ENCODE peak calls at places on chromosome 1, in four cellular contexts. H is GM12865, N is body of pancreas, V is ascending aorta. M is an unnamed sample.

GRCh38 chr1:203176273-203176672 is 647 bp upstream of the MYBPH start:
- DNase-seq in H (no peak), N (no peak), V (no peak), M (no peak)

GRCh38 chr1:236767276-236767675 is 27.8 kb upstream of the MTR start:
- DNase-seq in H (no peak), N (no peak), V (no peak), M (no peak)

GRCh38 chr1:195336718-195337269 is 1271.4 kb downstream of the KCNT2 start:
- DNase-seq in H (no peak), N (no peak), V (no peak), M (no peak)

GRCh38 chr1:231796141-231796540 is 169.6 kb downstream of the DISC1 start:
- DNase-seq in H (no peak), N (no peak), V (no peak), M (no peak)

GRCh38 chr1:156295391-156295947 is at the start of gene GLMP:
- DNase-seq in H (peak), N (peak), V (no peak), M (peak)

GRCh38 chr1:115179397-115179835 is 90.1 kb upstream of the TSPAN2 start:
- DNase-seq in H (peak), N (no peak), V (no peak), M (no peak)

GRCh38 chr1:64699327-64699726 is 45.5 kb upstream of the RAVER2 start:
- DNase-seq in H (no peak), N (no peak), V (no peak), M (no peak)

GRCh38 chr1:150186789-150187559 is 37.3 kb downstream of the PLEKHO1 start:
- DNase-seq in H (peak), N (no peak), V (no peak), M (peak)

GRCh38 chr1:24557711-24558121 is 1.8 kb downstream of the NCMAP start:
- DNase-seq in H (no peak), N (peak), V (no peak), M (no peak)

GRCh38 chr1:86156571-86157455 is at the start of gene COL24A1:
- DNase-seq in H (peak), N (no peak), V (no peak), M (peak)

GRCh38 chr1:8075511-8076051 is 49.5 kb upstream of the ERRFI1 start:
- DNase-seq in H (no peak), N (no peak), V (no peak), M (no peak)

GRCh38 chr1:245319161-245319560 is 164.4 kb downstream of the KIF26B start:
- DNase-seq in H (no peak), N (no peak), V (no peak), M (no peak)

GRCh38 chr1:43525995-43526394 is 4.7 kb upstream of the PTPRF start:
- DNase-seq in H (no peak), N (no peak), V (no peak), M (no peak)

GRCh38 chr1:190754769-190755168 is 277.1 kb upstream of the BRINP3 start:
- DNase-seq in H (no peak), N (no peak), V (no peak), M (no peak)
- TF ChIP-seq CTCF in H (no peak), N (peak), V (no peak), M (no peak)

DNA sequence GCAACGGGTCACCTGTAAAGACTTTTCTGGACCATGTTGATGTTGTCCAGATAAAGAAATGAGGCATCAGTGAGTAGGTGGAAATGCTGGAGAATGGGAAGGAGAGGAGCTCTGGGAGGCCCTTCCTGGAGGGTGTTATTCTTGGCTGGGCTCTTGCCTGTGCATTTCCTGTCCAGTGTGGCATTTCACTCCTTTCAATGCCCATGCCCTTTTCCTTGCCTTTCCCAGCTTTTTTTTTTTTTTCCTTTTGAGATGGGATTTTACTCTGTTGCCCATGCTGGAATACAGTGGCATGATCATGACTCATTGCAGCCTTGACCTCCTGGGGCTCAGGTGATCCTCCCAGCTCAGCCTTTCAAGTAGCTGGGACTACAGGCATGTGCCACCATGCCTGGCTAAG is 11.8 kb downstream of the NOS1AP start:
- DNase-seq in H (no peak), N (no peak), V (no peak), M (no peak)
- TF ChIP-seq CTCF in H (no peak), N (no peak), V (no peak), M (no peak)

GRCh38 chr1:99737016-99737415 is 29.4 kb downstream of the FRRS1 start:
- DNase-seq in H (peak), N (no peak), V (no peak), M (no peak)
- TF ChIP-seq CTCF in H (no peak), N (peak), V (no peak), M (no peak)

GRCh38 chr1:16644179-16645043 is 22.3 kb downstream of the RNU1-3 start:
- DNase-seq in H (peak), N (peak), V (peak), M (peak)
- TF ChIP-seq CTCF in H (peak), N (peak), V (peak), M (peak)

DNA sequence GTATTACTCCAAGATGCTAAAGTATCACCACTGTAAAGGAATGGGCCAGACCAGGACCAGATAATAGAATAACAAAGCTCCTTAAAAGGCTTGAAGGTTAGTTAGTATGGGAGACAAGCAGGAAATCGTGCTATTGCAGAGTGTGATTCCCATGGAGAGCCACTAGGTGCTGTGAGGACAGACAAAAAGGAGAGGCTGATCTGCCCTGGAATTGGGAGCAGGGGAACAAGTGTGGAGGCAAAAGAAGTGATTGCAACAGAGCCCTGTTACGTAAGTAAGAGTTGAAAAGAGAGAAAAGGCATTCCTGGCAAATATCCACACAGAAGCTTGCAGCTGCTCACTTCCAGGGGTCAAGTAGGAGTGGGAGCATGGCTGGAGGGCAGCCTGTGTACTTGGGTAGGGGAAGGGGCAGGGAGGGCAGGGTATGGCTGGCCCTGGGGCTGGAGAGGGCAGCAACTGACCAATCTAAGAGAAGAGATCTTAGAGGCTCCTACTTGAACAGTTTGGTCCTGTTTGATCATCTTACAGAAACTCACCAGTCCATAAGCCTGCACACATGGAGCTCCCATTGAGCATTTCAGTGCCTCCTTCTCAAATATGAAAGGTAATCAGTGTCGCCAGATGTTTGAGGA is 207.7 kb upstream of the GJB5 start:
- DNase-seq in H (no peak), N (no peak), V (no peak), M (no peak)
- TF ChIP-seq CTCF in H (peak), N (no peak), V (no peak), M (no peak)

DNA sequence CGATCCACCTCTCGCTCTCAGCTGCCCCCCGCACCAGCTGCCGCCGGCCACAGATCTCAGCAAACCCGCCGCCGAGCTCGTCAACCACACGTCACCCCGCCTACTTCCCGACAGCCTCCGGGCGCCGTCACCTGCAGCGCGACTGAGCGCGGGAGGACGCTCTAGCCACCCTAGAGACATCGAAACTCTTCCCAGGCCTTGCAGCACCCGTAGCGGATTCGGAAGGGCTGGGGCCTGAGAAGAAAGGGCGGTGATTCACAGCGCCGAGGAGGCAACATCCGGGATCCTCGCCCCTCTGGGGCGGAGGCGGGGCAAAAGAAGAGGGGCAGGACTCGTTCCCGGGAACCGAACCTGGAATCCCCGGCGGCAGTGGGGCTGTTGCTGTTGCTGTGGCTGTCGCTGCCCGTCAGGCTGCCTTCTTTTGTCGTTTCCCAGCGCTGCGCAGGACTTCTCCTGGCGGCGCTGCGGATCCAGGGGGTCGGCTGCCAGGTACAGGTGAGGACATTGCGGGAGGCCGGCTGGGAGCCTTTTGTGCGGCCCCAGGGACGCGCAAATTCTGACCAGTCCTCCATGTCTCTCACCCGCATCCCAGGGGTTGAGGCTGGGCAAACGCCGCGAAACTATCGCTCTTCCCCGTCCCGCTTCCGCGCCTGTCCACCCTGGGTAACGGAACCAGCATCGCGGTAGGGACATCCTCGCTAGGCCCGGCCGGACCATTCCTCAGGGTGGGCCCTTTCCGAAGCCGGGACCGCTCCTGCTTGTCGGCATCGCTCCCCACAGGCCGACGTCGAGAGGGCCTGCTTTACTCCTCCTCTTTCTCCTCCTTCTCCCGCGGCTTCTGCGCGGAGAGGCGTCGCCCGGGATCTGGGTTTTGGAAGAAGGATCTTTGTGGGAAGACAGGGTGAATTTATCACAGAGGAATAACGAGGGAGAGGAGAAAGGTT is at the start of the genes RO60 and UCHL5:
- DNase-seq in H (peak), N (peak), V (peak), M (peak)
- TF ChIP-seq CTCF in H (no peak), N (no peak), V (no peak), M (no peak)

GRCh38 chr1:243917177-243917862 is 67.3 kb upstream of the AKT3 start:
- DNase-seq in H (no peak), N (peak), V (no peak), M (no peak)
- TF ChIP-seq CTCF in H (no peak), N (no peak), V (no peak), M (no peak)

DNA sequence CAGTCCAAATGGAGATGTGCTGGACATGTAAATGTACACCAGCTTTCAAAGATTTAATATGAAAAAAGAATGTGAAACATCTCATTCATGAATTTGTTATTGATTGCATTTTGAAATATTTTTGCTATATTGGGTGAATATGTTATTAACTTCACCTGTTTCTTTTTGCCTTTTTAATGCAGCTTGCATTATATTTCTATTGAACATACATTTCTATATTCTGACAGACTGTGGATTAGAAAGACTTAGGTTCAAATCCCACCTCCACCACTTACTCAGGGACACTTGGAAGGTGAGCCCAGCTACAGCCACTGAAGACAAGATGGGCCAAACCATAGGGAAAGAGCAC is 37.8 kb downstream of the LRRN2 start:
- DNase-seq in H (no peak), N (no peak), V (no peak), M (no peak)
- TF ChIP-seq CTCF in H (no peak), N (no peak), V (no peak), M (no peak)

M was measured in GM20000.